ENCODE peak calls at places on chromosomes 2 and 18, in seven cellular contexts. G is ovary, A is A549, M is stomach, V is K562, T is transverse colon, Q is tibial nerve. R is an unnamed sample.

GRCh38 chr2:38435775-38436174 is 58.7 kb upstream of the ATL2 start:
- DNase-seq in M (no peak), T (no peak), G (no peak), A (no peak), Q (no peak), V (no peak), R (no peak)

GRCh38 chr2:152033146-152033545 is 65.7 kb downstream of the CACNB4 start:
- DNase-seq in T (no peak), G (no peak), M (no peak), V (no peak), Q (no peak), A (no peak), R (no peak)

GRCh38 chr2:130355578-130356431 is at the start of gene PTPN18:
- DNase-seq in T (peak), Q (peak), G (peak), V (peak), A (peak), M (peak), R (peak)

GRCh38 chr2:121015971-121016485 is 269.0 kb downstream of the TFCP2L1 start:
- DNase-seq in G (no peak), V (no peak), A (no peak), T (no peak), M (peak), Q (no peak), R (no peak)

GRCh38 chr2:234203135-234203984 is 152.9 kb downstream of the SPP2 start:
- DNase-seq in V (no peak), G (no peak), Q (no peak), T (no peak), M (no peak), A (peak), R (no peak)

GRCh38 chr2:23480991-23481797 is 96.2 kb downstream of the KLHL29 start:
- DNase-seq in A (peak), V (no peak), T (no peak), G (no peak), M (no peak), Q (no peak), R (no peak)

GRCh38 chr2:3025261-3025660 is 352.4 kb downstream of the EIPR1 start:
- DNase-seq in A (no peak), T (no peak), V (no peak), Q (no peak), G (no peak), M (no peak), R (no peak)

GRCh38 chr2:105969552-105969951 is 224.5 kb downstream of the UXS1 start:
- DNase-seq in T (no peak), A (no peak), G (no peak), V (no peak), Q (no peak), M (no peak), R (no peak)

GRCh38 chr2:100380681-100381080 is 36.8 kb downstream of the CHST10 start:
- DNase-seq in G (no peak), Q (no peak), V (no peak), T (no peak), M (no peak), A (no peak), R (no peak)

GRCh38 chr18:21672868-21673267 is 31.7 kb downstream of the ABHD3 start:
- DNase-seq in T (peak), V (no peak), G (no peak), M (peak), Q (no peak), A (peak), R (no peak)

GRCh38 chr2:28981620-28982371 is 698 bp downstream of the TOGARAM2 start:
- DNase-seq in V (no peak), A (no peak), M (no peak), T (no peak), Q (no peak), G (no peak), R (peak)

GRCh38 chr18:64663086-64663485 is 514.2 kb upstream of the LINC00305 start:
- DNase-seq in G (no peak), T (no peak), A (no peak), Q (no peak), M (no peak), V (no peak), R (no peak)

GRCh38 chr18:26963292-26963691 is 97.8 kb upstream of the AQP4 start:
- DNase-seq in G (no peak), T (no peak), A (no peak), V (no peak), M (no peak), Q (no peak), R (no peak)

GRCh38 chr18:28176674-28176932 is 327 bp downstream of the CDH2 start:
- DNase-seq in Q (no peak), T (no peak), V (no peak), A (peak), G (no peak), M (no peak), R (no peak)

GRCh38 chr2:216284708-216285107 is 87.6 kb downstream of the MARCHF4 start:
- DNase-seq in Q (no peak), G (no peak), T (no peak), M (no peak), A (no peak), V (no peak), R (no peak)

GRCh38 chr2:134372611-134373131 is 118.8 kb downstream of the MGAT5 start:
- DNase-seq in G (peak), T (no peak), Q (no peak), A (no peak), M (no peak), V (no peak), R (no peak)

GRCh38 chr2:158926478-158926948 is 41.9 kb upstream of the TANC1 start:
- DNase-seq in A (no peak), Q (no peak), T (no peak), M (no peak), V (no peak), G (no peak), R (no peak)

GRCh38 chr2:162579986-162580385 is 236.1 kb downstream of the GCA start:
- DNase-seq in V (no peak), T (no peak), M (no peak), G (no peak), A (no peak), Q (no peak), R (no peak)

GRCh38 chr2:170924969-170925368 is 4.1 kb upstream of the GORASP2 start:
- DNase-seq in V (no peak), A (no peak), M (no peak), G (no peak), T (no peak), Q (no peak), R (no peak)

GRCh38 chr2:148936857-148937450 is 61.9 kb downstream of the KIF5C start:
- DNase-seq in A (no peak), M (no peak), V (no peak), G (no peak), T (no peak), Q (no peak), R (no peak)

GRCh38 chr2:150169230-150169629 is 318.2 kb downstream of the RND3 start:
- DNase-seq in Q (no peak), V (no peak), G (no peak), M (peak), T (no peak), A (no peak), R (peak)

GRCh38 chr2:121356058-121356640 is 71.1 kb upstream of the TFCP2L1 start:
- DNase-seq in Q (no peak), M (peak), A (peak), G (no peak), T (peak), V (peak), R (peak)

GRCh38 chr2:239106314-239106908 is 258.5 kb downstream of the TWIST2 start:
- DNase-seq in A (peak), G (no peak), V (peak), M (peak), Q (no peak), T (peak), R (no peak)

GRCh38 chr2:46535360-46535759 is 56.0 kb downstream of the TMEM247 start:
- DNase-seq in Q (no peak), V (no peak), M (no peak), T (no peak), G (no peak), A (no peak), R (peak)

DNA sequence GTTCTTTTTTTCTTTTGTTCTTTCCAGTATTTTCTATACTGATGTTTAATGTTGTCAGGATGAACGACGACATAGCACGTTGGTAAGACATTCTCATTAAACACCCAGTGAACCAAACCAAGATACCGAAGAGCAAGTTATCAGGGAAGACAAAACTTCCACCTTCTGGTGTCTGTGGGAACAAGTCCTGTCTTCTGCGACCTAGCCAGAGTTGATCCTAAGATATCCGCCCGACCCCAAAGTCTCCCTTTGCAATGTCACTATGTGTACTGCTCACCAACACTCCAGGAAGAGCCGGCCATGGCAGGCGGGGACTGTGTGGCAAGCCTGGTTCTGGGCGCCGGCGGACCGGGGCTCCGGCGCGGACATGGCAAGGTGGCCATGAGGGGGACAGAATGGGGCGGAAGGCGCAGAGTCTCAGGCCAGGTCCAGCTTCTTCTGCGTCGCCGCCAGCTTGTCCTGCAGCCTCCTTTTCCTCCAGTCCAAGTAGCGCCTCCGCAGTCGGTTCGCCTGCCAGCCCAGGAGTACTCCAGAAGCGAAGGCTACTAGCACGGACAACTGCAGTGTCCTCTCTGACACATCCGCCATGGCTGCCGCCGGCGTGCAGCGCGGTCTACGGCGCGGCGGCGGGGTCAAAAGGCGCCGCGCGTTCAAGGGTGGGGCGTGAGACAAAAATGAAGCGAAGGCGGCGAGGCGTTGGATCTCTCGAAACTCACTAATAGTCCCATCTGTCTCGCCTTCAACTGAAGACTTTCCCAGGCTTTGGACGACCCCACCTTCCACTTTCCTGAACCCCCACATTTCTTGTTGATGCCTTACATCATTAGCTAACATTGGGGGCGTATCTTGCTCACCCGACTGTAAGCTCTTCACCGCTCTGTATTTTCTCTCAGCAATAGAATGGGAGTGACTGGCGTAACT is at the start of gene MTLN:
- DNase-seq in A (peak), M (peak), G (peak), T (peak), Q (peak), V (peak), R (peak)
- TF ChIP-seq EP300 in A (no peak), M (no peak), G (no peak), T (no peak), Q (no peak), V (no peak), R (no peak)

GRCh38 chr18:3872651-3873050 is 422.7 kb downstream of the TGIF1 start:
- DNase-seq in G (no peak), Q (no peak), M (no peak), A (no peak), T (no peak), V (no peak), R (no peak)
- TF ChIP-seq EP300 in G (no peak), Q (no peak), M (no peak), A (no peak), T (no peak), V (no peak), R (no peak)

GRCh38 chr2:25333981-25334380 is 7.7 kb downstream of the DNMT3A start:
- DNase-seq in V (no peak), G (no peak), M (no peak), A (no peak), Q (no peak), T (no peak), R (no peak)
- TF ChIP-seq EP300 in V (no peak), G (no peak), M (no peak), A (no peak), Q (no peak), T (no peak), R (no peak)

GRCh38 chr18:69353023-69353422 is 47.7 kb upstream of the DOK6 start:
- DNase-seq in T (no peak), A (no peak), G (no peak), V (no peak), Q (no peak), M (no peak), R (no peak)

DNA sequence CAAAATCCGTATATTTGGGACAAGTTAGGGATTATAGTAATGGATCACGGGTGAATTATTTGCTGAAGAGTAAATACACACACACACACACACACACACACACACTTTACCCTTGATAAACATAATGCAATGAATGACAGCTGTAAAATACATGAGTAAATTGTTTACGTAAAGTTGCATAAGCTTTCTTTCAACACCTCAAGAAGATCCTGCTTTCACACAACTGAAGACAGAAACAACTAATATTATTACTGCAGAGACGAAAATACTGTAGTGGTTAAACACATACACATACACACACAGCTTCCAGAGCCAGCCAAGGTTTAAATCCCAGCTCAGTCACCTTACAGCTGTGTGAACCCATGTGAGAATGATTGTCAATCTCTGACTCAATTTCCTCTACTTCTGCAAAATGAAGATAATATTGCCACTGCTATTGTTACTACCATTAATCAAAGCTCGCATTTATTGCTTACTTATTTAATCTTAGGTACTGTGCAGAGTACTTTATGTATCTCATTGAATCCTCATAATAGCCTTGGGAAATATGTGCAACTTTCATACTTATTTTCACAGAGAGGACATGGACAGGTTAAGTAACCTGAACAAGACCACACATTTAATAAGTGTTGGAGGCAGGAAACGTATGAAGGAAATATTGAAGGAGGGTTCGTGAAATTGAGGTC is 50.6 kb upstream of the DOK6 start:
- DNase-seq in Q (no peak), V (no peak), A (no peak), G (no peak), M (no peak), T (no peak), R (no peak)
- TF ChIP-seq EP300 in Q (no peak), V (no peak), A (no peak), G (no peak), M (no peak), T (no peak), R (no peak)

GRCh38 chr2:227643990-227644551 is 22.5 kb upstream of the SCYGR5 start:
- DNase-seq in M (no peak), T (no peak), V (no peak), Q (no peak), A (no peak), G (no peak), R (no peak)
- TF ChIP-seq EP300 in M (no peak), T (no peak), V (no peak), Q (no peak), A (no peak), G (no peak), R (no peak)